ENCODE peak calls at places on chromosomes 5 and 9, in seven cellular contexts. I is CD8-positive, alpha-beta memory T cell; X is brain microvascular endothelial cell; N is dorsolateral prefrontal cortex; H is lower leg skin; E is EL; M is heart right ventricle. W is an unnamed sample.

GRCh38 chr5:154758501-154758900 is 3.3 kb downstream of the LARP1 start:
- DNase-seq in H (no peak), X (no peak), N (no peak), I (no peak), M (no peak), E (no peak), W (no peak)

GRCh38 chr9:119453490-119453911 is 84.3 kb upstream of the BRINP1 start:
- DNase-seq in I (no peak), M (no peak), N (no peak), X (no peak), H (no peak), E (peak), W (no peak)

GRCh38 chr5:123429993-123430392 is 6.8 kb upstream of the CEP120 start:
- DNase-seq in N (no peak), X (peak), M (no peak), E (peak), I (no peak), H (no peak), W (no peak)

GRCh38 chr9:113187935-113188595 is 33.0 kb downstream of the FKBP15 start:
- DNase-seq in H (peak), N (peak), E (peak), X (peak), M (peak), I (no peak), W (no peak)

GRCh38 chr5:19855031-19855430 is 133.0 kb downstream of the CDH18 start:
- DNase-seq in X (no peak), H (no peak), M (no peak), N (no peak), E (peak), I (no peak), W (no peak)

GRCh38 chr5:35876922-35877321 is 20.2 kb downstream of the IL7R start:
- DNase-seq in X (peak), I (no peak), H (no peak), E (peak), N (no peak), M (no peak), W (no peak)

GRCh38 chr9:5468850-5469249 is 18.5 kb downstream of the CD274 start:
- DNase-seq in H (no peak), X (no peak), N (no peak), E (no peak), M (no peak), I (no peak), W (no peak)

GRCh38 chr9:94298949-94299599 is 29.4 kb downstream of the NUTM2F start:
- DNase-seq in X (peak), M (no peak), I (no peak), E (no peak), N (peak), H (no peak), W (no peak)

GRCh38 chr5:84379749-84380148 is 4.9 kb downstream of the EDIL3 start:
- DNase-seq in E (no peak), M (no peak), N (no peak), I (no peak), X (peak), H (no peak), W (no peak)

GRCh38 chr9:127506814-127507750 is 55.8 kb downstream of the LRSAM1 start:
- DNase-seq in M (no peak), H (no peak), E (peak), X (peak), I (no peak), N (no peak), W (no peak)

GRCh38 chr9:104787306-104788015 is 23.5 kb downstream of the NIPSNAP3B start:
- DNase-seq in H (no peak), E (no peak), I (no peak), M (no peak), N (no peak), X (no peak), W (no peak)

GRCh38 chr9:6644346-6645152 is 980 bp downstream of the GLDC start:
- DNase-seq in E (no peak), X (no peak), N (no peak), H (no peak), M (no peak), I (no peak), W (no peak)

GRCh38 chr9:81455417-81455816 is 233.9 kb downstream of the TLE1 start:
- DNase-seq in H (no peak), X (no peak), E (no peak), N (no peak), I (no peak), M (no peak), W (no peak)

GRCh38 chr5:79868271-79868670 is 122.8 kb downstream of the MTX3 start:
- DNase-seq in N (no peak), E (no peak), H (no peak), I (no peak), M (no peak), X (no peak), W (no peak)

GRCh38 chr5:121949885-121950284 is 11.9 kb upstream of the SRFBP1 start:
- DNase-seq in I (no peak), H (no peak), N (no peak), E (peak), M (peak), X (peak), W (no peak)

GRCh38 chr9:13787234-13787833 is 507.8 kb upstream of the MPDZ start:
- DNase-seq in E (peak), I (no peak), X (peak), H (no peak), N (no peak), M (peak), W (no peak)

GRCh38 chr5:171207256-171207866 is 101.7 kb upstream of the TLX3 start:
- DNase-seq in E (peak), M (no peak), X (peak), H (no peak), I (no peak), N (no peak), W (no peak)

GRCh38 chr5:3602713-3603502 is 7.3 kb downstream of the IRX1 start:
- DNase-seq in E (no peak), I (no peak), M (no peak), X (no peak), H (peak), N (peak), W (no peak)

GRCh38 chr9:72596451-72597180 is 75.2 kb downstream of the TMC1 start:
- DNase-seq in H (no peak), X (no peak), M (no peak), N (no peak), I (no peak), E (no peak), W (no peak)

GRCh38 chr5:141822134-141822533 is 56.1 kb downstream of the PCDH1 start:
- DNase-seq in H (no peak), N (no peak), X (no peak), E (peak), I (no peak), M (no peak), W (no peak)

GRCh38 chr5:1053391-1054017 is 44.9 kb downstream of the NKD2 start:
- DNase-seq in X (no peak), M (no peak), N (no peak), I (no peak), H (no peak), E (no peak), W (no peak)

GRCh38 chr5:37839441-37840035 is 303 bp downstream of the GDNF start:
- DNase-seq in N (peak), E (peak), M (peak), H (peak), I (no peak), X (peak), W (no peak)

GRCh38 chr5:154110781-154111180 is 72.0 kb downstream of the MFAP3 start:
- DNase-seq in H (no peak), N (no peak), E (peak), X (peak), M (no peak), I (no peak), W (no peak)

GRCh38 chr5:95068303-95068702 is 216.6 kb downstream of the MCTP1 start:
- DNase-seq in H (no peak), X (no peak), E (no peak), I (no peak), N (no peak), M (no peak), W (no peak)

GRCh38 chr5:38323645-38324295 is 65.4 kb downstream of the EGFLAM start:
- DNase-seq in X (peak), I (no peak), H (no peak), E (peak), N (no peak), M (no peak), W (no peak)

GRCh38 chr5:173984218-173984617 is 4.8 kb upstream of the C5orf47 start:
- DNase-seq in M (no peak), N (no peak), H (no peak), I (no peak), E (peak), X (no peak), W (no peak)

GRCh38 chr5:140560227-140560626 is 3.0 kb upstream of the SRA1 start:
- DNase-seq in M (no peak), N (no peak), E (no peak), X (no peak), H (no peak), I (no peak), W (no peak)

GRCh38 chr5:141524604-141525597 is 36.0 kb downstream of the PCDHGC5 start:
- DNase-seq in X (peak), N (peak), E (peak), I (peak), M (peak), H (peak), W (peak)

GRCh38 chr9:100011062-100011681 is 87.6 kb downstream of the ERP44 start:
- DNase-seq in N (no peak), E (peak), M (no peak), H (no peak), I (no peak), X (peak), W (peak)

GRCh38 chr9:131543141-131543540 is 2.2 kb upstream of the PRRT1B start:
- DNase-seq in X (no peak), E (no peak), I (no peak), M (no peak), H (no peak), N (no peak), W (no peak)

GRCh38 chr5:55021465-55021864 is 2.6 kb upstream of the GZMK start:
- DNase-seq in I (peak), N (no peak), H (no peak), E (no peak), M (no peak), X (no peak), W (no peak)

GRCh38 chr5:167777746-167778145 is 513.7 kb upstream of the WWC1 start:
- DNase-seq in M (no peak), H (no peak), I (no peak), N (no peak), X (no peak), E (no peak), W (no peak)

GRCh38 chr5:148998174-148998797 is 64.6 kb downstream of the SH3TC2 start:
- DNase-seq in X (peak), H (no peak), E (peak), I (no peak), M (peak), N (no peak), W (no peak)

GRCh38 chr5:96432245-96433065 is 593 bp downstream of the PCSK1 start:
- DNase-seq in H (no peak), E (peak), N (peak), M (no peak), I (no peak), X (no peak), W (no peak)